ENCODE peak calls at places on chromosome 17, in five cellular contexts. B, R, X, N and Y are unnamed samples.

GRCh38 chr17:39097159-39097519 is 54.3 kb downstream of the PLXDC1 start:
- DNase-seq in R (no peak), N (no peak), X (no peak), B (no peak), Y (no peak)

GRCh38 chr17:83105512-83105911 is 26.1 kb downstream of the METRNL start:
- DNase-seq in R (no peak), X (no peak), N (no peak), B (no peak), Y (no peak)

GRCh38 chr17:3890082-3890892 is 2.6 kb downstream of the CAMKK1 start:
- DNase-seq in N (peak; percentile 84), R (no peak), X (peak; percentile 89), B (no peak), Y (peak; percentile 12)

GRCh38 chr17:44002141-44002848 is 2.1 kb upstream of the NAGS start:
- DNase-seq in N (no peak), R (no peak), X (peak; percentile 63), B (no peak), Y (no peak)

GRCh38 chr17:60601443-60602384 is 1.7 kb downstream of the PPM1D start:
- DNase-seq in X (peak; percentile 69), B (peak; percentile 53), N (peak; percentile 28), R (no peak), Y (peak; percentile 64)

GRCh38 chr17:72476575-72476986 is 355.8 kb downstream of the SOX9 start:
- DNase-seq in N (no peak), X (no peak), R (no peak), B (no peak), Y (no peak)

GRCh38 chr17:17151962-17152361 is 54.2 kb downstream of the PLD6 start:
- DNase-seq in N (no peak), B (no peak), X (peak; percentile 98), R (no peak), Y (no peak)

GRCh38 chr17:66373944-66374817 is 71.8 kb downstream of the PRKCA start:
- DNase-seq in X (peak; percentile 19), R (peak; percentile 53), B (peak; percentile 60), N (peak; percentile 44), Y (peak; percentile 84)

GRCh38 chr17:78652024-78652423 is 74.8 kb upstream of the DNAH17 start:
- DNase-seq in X (no peak), N (no peak), B (no peak), R (no peak), Y (no peak)

GRCh38 chr17:20992416-20992815 is 50.4 kb downstream of the USP22 start:
- DNase-seq in B (no peak), R (no peak), N (no peak), X (no peak), Y (no peak)

GRCh38 chr17:42563543-42563942 is 1.6 kb downstream of the COASY start:
- DNase-seq in X (peak; percentile 88), B (no peak), N (no peak), R (no peak), Y (no peak)

GRCh38 chr17:80804466-80804865 is 187.2 kb upstream of the CHMP6 start:
- DNase-seq in R (no peak), N (no peak), B (no peak), X (no peak), Y (no peak)

GRCh38 chr17:2170023-2170422 is 115.1 kb downstream of the HIC1 start:
- DNase-seq in B (peak; percentile 37), N (no peak), X (no peak), R (no peak), Y (no peak)

GRCh38 chr17:17416400-17417360 is 60.1 kb upstream of the MED9 start:
- DNase-seq in B (peak; percentile 45), N (peak; percentile 65), R (no peak), X (peak; percentile 88), Y (no peak)

GRCh38 chr17:16439867-16440351 is 24.5 kb downstream of the TRPV2 start:
- DNase-seq in R (no peak), X (no peak), B (peak; percentile 54), N (no peak), Y (no peak)